ENCODE peak calls at places on chromosome 16, in nine cellular contexts. One of them, this sample, is unnamed.

GRCh38 chr16:72317378-72317777 is 145.4 kb upstream of the PMFBP1 start:
- DNase-seq in iPS-NIHi11: no peak
- DNase-seq in stimulated activated naive CD8-positive, alpha-beta T cell treated with anti-CD3 and anti-CD28 coated beads, Interleukin-15, Interleukin-2, amounts not matched to agents 100 U/mL and 50 U/mL, for 24 hours: no peak
- DNase-seq in esophagus squamous epithelium: no peak
- DNase-seq in stimulated activated CD4-positive, alpha-beta T cell treated with anti-CD3 and anti-CD28 coated beads, TNF-alpha, amount 100 ng/mL, for 24 hours: no peak
- DNase-seq in SW480: no peak
- DNase-seq in NCI-H2081: no peak
- DNase-seq in activated T-cell treated with anti-CD3 and anti-CD28 coated beads, Interleukin-2, amount 50 U/mL, for 4 hours: no peak
- DNase-seq in WTC11: no peak
- DNase-seq in this sample: no peak

GRCh38 chr16:77920984-77921383 is 101.4 kb upstream of the CLEC3A start:
- DNase-seq in iPS-NIHi11: no peak
- DNase-seq in stimulated activated naive CD8-positive, alpha-beta T cell treated with anti-CD3 and anti-CD28 coated beads, Interleukin-15, Interleukin-2, amounts not matched to agents 100 U/mL and 50 U/mL, for 24 hours: no peak
- DNase-seq in esophagus squamous epithelium: no peak
- DNase-seq in stimulated activated CD4-positive, alpha-beta T cell treated with anti-CD3 and anti-CD28 coated beads, TNF-alpha, amount 100 ng/mL, for 24 hours: no peak
- DNase-seq in SW480: no peak
- DNase-seq in NCI-H2081: no peak
- DNase-seq in activated T-cell treated with anti-CD3 and anti-CD28 coated beads, Interleukin-2, amount 50 U/mL, for 4 hours: no peak
- DNase-seq in WTC11: no peak
- DNase-seq in this sample: no peak

GRCh38 chr16:69833357-69833781 is 71.2 kb downstream of the WWP2 start:
- DNase-seq in iPS-NIHi11: no peak
- DNase-seq in stimulated activated naive CD8-positive, alpha-beta T cell treated with anti-CD3 and anti-CD28 coated beads, Interleukin-15, Interleukin-2, amounts not matched to agents 100 U/mL and 50 U/mL, for 24 hours: no peak
- DNase-seq in esophagus squamous epithelium: no peak
- DNase-seq in stimulated activated CD4-positive, alpha-beta T cell treated with anti-CD3 and anti-CD28 coated beads, TNF-alpha, amount 100 ng/mL, for 24 hours: no peak
- DNase-seq in SW480: no peak
- DNase-seq in NCI-H2081: no peak
- DNase-seq in activated T-cell treated with anti-CD3 and anti-CD28 coated beads, Interleukin-2, amount 50 U/mL, for 4 hours: no peak
- DNase-seq in WTC11: no peak
- DNase-seq in this sample: no peak

GRCh38 chr16:86018487-86018886 is 119.5 kb downstream of the IRF8 start:
- DNase-seq in iPS-NIHi11: no peak
- DNase-seq in stimulated activated naive CD8-positive, alpha-beta T cell treated with anti-CD3 and anti-CD28 coated beads, Interleukin-15, Interleukin-2, amounts not matched to agents 100 U/mL and 50 U/mL, for 24 hours: peak
- DNase-seq in esophagus squamous epithelium: no peak
- DNase-seq in stimulated activated CD4-positive, alpha-beta T cell treated with anti-CD3 and anti-CD28 coated beads, TNF-alpha, amount 100 ng/mL, for 24 hours: no peak
- DNase-seq in SW480: no peak
- DNase-seq in NCI-H2081: no peak
- DNase-seq in activated T-cell treated with anti-CD3 and anti-CD28 coated beads, Interleukin-2, amount 50 U/mL, for 4 hours: no peak
- DNase-seq in WTC11: no peak
- DNase-seq in this sample: no peak

GRCh38 chr16:15450624-15451023 is 16.2 kb downstream of the BMERB1 start:
- DNase-seq in iPS-NIHi11: no peak
- DNase-seq in stimulated activated naive CD8-positive, alpha-beta T cell treated with anti-CD3 and anti-CD28 coated beads, Interleukin-15, Interleukin-2, amounts not matched to agents 100 U/mL and 50 U/mL, for 24 hours: no peak
- DNase-seq in esophagus squamous epithelium: no peak
- DNase-seq in stimulated activated CD4-positive, alpha-beta T cell treated with anti-CD3 and anti-CD28 coated beads, TNF-alpha, amount 100 ng/mL, for 24 hours: no peak
- DNase-seq in SW480: no peak
- DNase-seq in NCI-H2081: no peak
- DNase-seq in activated T-cell treated with anti-CD3 and anti-CD28 coated beads, Interleukin-2, amount 50 U/mL, for 4 hours: no peak
- DNase-seq in WTC11: no peak
- DNase-seq in this sample: no peak

GRCh38 chr16:58492735-58493134 is 7.2 kb upstream of the NDRG4 start:
- DNase-seq in iPS-NIHi11: no peak
- DNase-seq in stimulated activated naive CD8-positive, alpha-beta T cell treated with anti-CD3 and anti-CD28 coated beads, Interleukin-15, Interleukin-2, amounts not matched to agents 100 U/mL and 50 U/mL, for 24 hours: no peak
- DNase-seq in esophagus squamous epithelium: no peak
- DNase-seq in stimulated activated CD4-positive, alpha-beta T cell treated with anti-CD3 and anti-CD28 coated beads, TNF-alpha, amount 100 ng/mL, for 24 hours: no peak
- DNase-seq in SW480: no peak
- DNase-seq in NCI-H2081: no peak
- DNase-seq in activated T-cell treated with anti-CD3 and anti-CD28 coated beads, Interleukin-2, amount 50 U/mL, for 4 hours: no peak
- DNase-seq in WTC11: no peak
- DNase-seq in this sample: no peak

GRCh38 chr16:31177136-31177535 is 2.8 kb upstream of the FUS start:
- DNase-seq in iPS-NIHi11: no peak
- DNase-seq in stimulated activated naive CD8-positive, alpha-beta T cell treated with anti-CD3 and anti-CD28 coated beads, Interleukin-15, Interleukin-2, amounts not matched to agents 100 U/mL and 50 U/mL, for 24 hours: peak
- DNase-seq in esophagus squamous epithelium: no peak
- DNase-seq in stimulated activated CD4-positive, alpha-beta T cell treated with anti-CD3 and anti-CD28 coated beads, TNF-alpha, amount 100 ng/mL, for 24 hours: no peak
- DNase-seq in SW480: peak
- DNase-seq in NCI-H2081: no peak
- DNase-seq in activated T-cell treated with anti-CD3 and anti-CD28 coated beads, Interleukin-2, amount 50 U/mL, for 4 hours: no peak
- DNase-seq in WTC11: no peak
- DNase-seq in this sample: peak

GRCh38 chr16:12627394-12627793 is 176.3 kb downstream of the CPPED1 start:
- DNase-seq in iPS-NIHi11: no peak
- DNase-seq in stimulated activated naive CD8-positive, alpha-beta T cell treated with anti-CD3 and anti-CD28 coated beads, Interleukin-15, Interleukin-2, amounts not matched to agents 100 U/mL and 50 U/mL, for 24 hours: no peak
- DNase-seq in esophagus squamous epithelium: no peak
- DNase-seq in stimulated activated CD4-positive, alpha-beta T cell treated with anti-CD3 and anti-CD28 coated beads, TNF-alpha, amount 100 ng/mL, for 24 hours: no peak
- DNase-seq in SW480: no peak
- DNase-seq in NCI-H2081: no peak
- DNase-seq in activated T-cell treated with anti-CD3 and anti-CD28 coated beads, Interleukin-2, amount 50 U/mL, for 4 hours: no peak
- DNase-seq in WTC11: no peak
- DNase-seq in this sample: no peak

GRCh38 chr16:56365552-56365951 is 59.8 kb downstream of the AMFR start:
- DNase-seq in iPS-NIHi11: no peak
- DNase-seq in stimulated activated naive CD8-positive, alpha-beta T cell treated with anti-CD3 and anti-CD28 coated beads, Interleukin-15, Interleukin-2, amounts not matched to agents 100 U/mL and 50 U/mL, for 24 hours: no peak
- DNase-seq in esophagus squamous epithelium: no peak
- DNase-seq in stimulated activated CD4-positive, alpha-beta T cell treated with anti-CD3 and anti-CD28 coated beads, TNF-alpha, amount 100 ng/mL, for 24 hours: no peak
- DNase-seq in SW480: no peak
- DNase-seq in NCI-H2081: no peak
- DNase-seq in activated T-cell treated with anti-CD3 and anti-CD28 coated beads, Interleukin-2, amount 50 U/mL, for 4 hours: no peak
- DNase-seq in WTC11: no peak
- DNase-seq in this sample: no peak

GRCh38 chr16:13936596-13937081 is 16.7 kb downstream of the ERCC4 start:
- DNase-seq in iPS-NIHi11: no peak
- DNase-seq in stimulated activated naive CD8-positive, alpha-beta T cell treated with anti-CD3 and anti-CD28 coated beads, Interleukin-15, Interleukin-2, amounts not matched to agents 100 U/mL and 50 U/mL, for 24 hours: no peak
- DNase-seq in esophagus squamous epithelium: no peak
- DNase-seq in stimulated activated CD4-positive, alpha-beta T cell treated with anti-CD3 and anti-CD28 coated beads, TNF-alpha, amount 100 ng/mL, for 24 hours: no peak
- DNase-seq in SW480: peak
- DNase-seq in NCI-H2081: no peak
- DNase-seq in activated T-cell treated with anti-CD3 and anti-CD28 coated beads, Interleukin-2, amount 50 U/mL, for 4 hours: no peak
- DNase-seq in WTC11: no peak
- DNase-seq in this sample: no peak

This sample was measured in epithelial cell of prostate.